ENCODE peak calls at places on chromosomes 1 and 21, in nine cellular contexts. One of them, this sample, is unnamed.

GRCh38 chr1:165536016-165536415 is 7.8 kb upstream of the LRRC52 start:
- DNase-seq in BE2C: no peak
- DNase-seq in stimulated activated CD8-positive, alpha-beta memory T cell treated with anti-CD3 and anti-CD28 coated beads, Interleukin-15, amount 100 ng/mL, for 24 hours: no peak
- DNase-seq in left cardiac atrium: no peak
- DNase-seq in mammary epithelial cell: no peak
- DNase-seq in erythroblast: no peak
- DNase-seq in NCI-H2171: no peak
- DNase-seq in mesendoderm: no peak
- DNase-seq in NCI-H2081 treated with DMSO at 0.1 percent for 48 hours: no peak
- DNase-seq in this sample: no peak

GRCh38 chr1:2627746-2628145 is 5.1 kb downstream of the MMEL1 start:
- DNase-seq in NCI-H2171: no peak
- DNase-seq in NCI-H2081 treated with DMSO at 0.1 percent for 48 hours: no peak
- DNase-seq in mammary epithelial cell: no peak
- DNase-seq in mesendoderm: no peak
- DNase-seq in left cardiac atrium: no peak
- DNase-seq in erythroblast: no peak
- DNase-seq in BE2C: no peak
- DNase-seq in stimulated activated CD8-positive, alpha-beta memory T cell treated with anti-CD3 and anti-CD28 coated beads, Interleukin-15, amount 100 ng/mL, for 24 hours: no peak
- DNase-seq in this sample: no peak

GRCh38 chr1:231814536-231814935 is 187.9 kb downstream of the DISC1 start:
- DNase-seq in mammary epithelial cell: no peak
- DNase-seq in mesendoderm: no peak
- DNase-seq in NCI-H2081 treated with DMSO at 0.1 percent for 48 hours: no peak
- DNase-seq in NCI-H2171: no peak
- DNase-seq in BE2C: no peak
- DNase-seq in erythroblast: no peak
- DNase-seq in stimulated activated CD8-positive, alpha-beta memory T cell treated with anti-CD3 and anti-CD28 coated beads, Interleukin-15, amount 100 ng/mL, for 24 hours: no peak
- DNase-seq in left cardiac atrium: no peak
- DNase-seq in this sample: no peak

GRCh38 chr1:47781171-47781959 is 215.8 kb downstream of the TRABD2B start:
- DNase-seq in NCI-H2081 treated with DMSO at 0.1 percent for 48 hours: no peak
- DNase-seq in BE2C: no peak
- DNase-seq in erythroblast: no peak
- DNase-seq in mesendoderm: no peak
- DNase-seq in mammary epithelial cell: no peak
- DNase-seq in left cardiac atrium: no peak
- DNase-seq in NCI-H2171: no peak
- DNase-seq in stimulated activated CD8-positive, alpha-beta memory T cell treated with anti-CD3 and anti-CD28 coated beads, Interleukin-15, amount 100 ng/mL, for 24 hours: no peak
- DNase-seq in this sample: no peak

GRCh38 chr21:15837603-15838002 is 107.8 kb downstream of the USP25 start:
- DNase-seq in BE2C: no peak
- DNase-seq in mammary epithelial cell: no peak
- DNase-seq in NCI-H2171: no peak
- DNase-seq in left cardiac atrium: no peak
- DNase-seq in stimulated activated CD8-positive, alpha-beta memory T cell treated with anti-CD3 and anti-CD28 coated beads, Interleukin-15, amount 100 ng/mL, for 24 hours: no peak
- DNase-seq in NCI-H2081 treated with DMSO at 0.1 percent for 48 hours: no peak
- DNase-seq in mesendoderm: no peak
- DNase-seq in erythroblast: no peak
- DNase-seq in this sample: no peak

GRCh38 chr1:198966519-198966918 is 327.7 kb downstream of the PTPRC start:
- DNase-seq in BE2C: no peak
- DNase-seq in erythroblast: no peak
- DNase-seq in left cardiac atrium: no peak
- DNase-seq in mesendoderm: no peak
- DNase-seq in stimulated activated CD8-positive, alpha-beta memory T cell treated with anti-CD3 and anti-CD28 coated beads, Interleukin-15, amount 100 ng/mL, for 24 hours: no peak
- DNase-seq in NCI-H2171: no peak
- DNase-seq in NCI-H2081 treated with DMSO at 0.1 percent for 48 hours: no peak
- DNase-seq in mammary epithelial cell: no peak
- DNase-seq in this sample: no peak

GRCh38 chr1:156860113-156860638 is 489 bp upstream of the NTRK1 start:
- DNase-seq in NCI-H2171: peak; percentile 33
- DNase-seq in left cardiac atrium: no peak
- DNase-seq in mesendoderm: peak; percentile 72
- DNase-seq in mammary epithelial cell: peak; percentile 49
- DNase-seq in BE2C: peak; percentile 78
- DNase-seq in stimulated activated CD8-positive, alpha-beta memory T cell treated with anti-CD3 and anti-CD28 coated beads, Interleukin-15, amount 100 ng/mL, for 24 hours: peak; percentile 39
- DNase-seq in erythroblast: peak; percentile 56
- DNase-seq in NCI-H2081 treated with DMSO at 0.1 percent for 48 hours: no peak
- DNase-seq in this sample: peak; percentile 43

GRCh38 chr1:6080469-6080868 is 34.8 kb downstream of the KCNAB2 start:
- DNase-seq in NCI-H2081 treated with DMSO at 0.1 percent for 48 hours: no peak
- DNase-seq in left cardiac atrium: no peak
- DNase-seq in NCI-H2171: peak; percentile 34
- DNase-seq in erythroblast: no peak
- DNase-seq in mesendoderm: peak; percentile 8
- DNase-seq in BE2C: no peak
- DNase-seq in stimulated activated CD8-positive, alpha-beta memory T cell treated with anti-CD3 and anti-CD28 coated beads, Interleukin-15, amount 100 ng/mL, for 24 hours: no peak
- DNase-seq in mammary epithelial cell: peak; percentile 12
- DNase-seq in this sample: no peak

This sample was measured in NCI-H460.